ENCODE peak calls at places on chromosomes 6 and 20, in six cellular contexts. D is T-helper 9 cell, F is left cardiac atrium, E is midbrain, T is posterior vena cava, U is sciatic nerve. L is an unnamed sample.

GRCh38 chr6:84568971-84569370 is 195.4 kb downstream of the TBX18 start:
- DNase-seq in T (no peak), D (no peak), U (no peak), F (no peak), E (no peak), L (no peak)

GRCh38 chr20:52331655-52332054 is 140.1 kb upstream of the ZFP64 start:
- DNase-seq in E (no peak), F (no peak), U (no peak), D (no peak), T (no peak), L (no peak)

GRCh38 chr20:59645761-59646171 is 41.4 kb downstream of the PHACTR3 start:
- DNase-seq in D (no peak), U (no peak), E (peak), T (no peak), F (no peak), L (no peak)

GRCh38 chr6:110340566-110340965 is 17.6 kb downstream of the METTL24 start:
- DNase-seq in E (no peak), T (no peak), D (no peak), F (no peak), U (no peak), L (no peak)

GRCh38 chr20:32727663-32728062 is 15.6 kb downstream of the COMMD7 start:
- DNase-seq in D (no peak), E (no peak), T (peak), U (no peak), F (no peak), L (no peak)

GRCh38 chr6:1498491-1499113 is 109.2 kb downstream of the FOXF2 start:
- DNase-seq in T (peak), F (no peak), U (no peak), E (no peak), D (no peak), L (no peak)

GRCh38 chr20:36230019-36230418 is 6.3 kb upstream of the AAR2 start:
- DNase-seq in D (no peak), U (no peak), F (no peak), T (no peak), E (no peak), L (no peak)

GRCh38 chr6:126210398-126211075 is 129.4 kb upstream of the CENPW start:
- DNase-seq in T (no peak), D (no peak), E (no peak), F (no peak), U (no peak), L (no peak)

GRCh38 chr6:1630771-1631217 is 21.1 kb downstream of the FOXC1 start:
- DNase-seq in F (no peak), U (no peak), D (no peak), T (peak), E (no peak), L (no peak)

GRCh38 chr6:152295346-152295745 is 341.8 kb downstream of the SYNE1 start:
- DNase-seq in D (no peak), T (no peak), E (no peak), U (no peak), F (no peak), L (no peak)

L was measured in heart left ventricle.